ENCODE peak calls at places on chromosomes 12 and 14, in six cellular contexts. O is HCEC 1CT, S is AG04449, C is mucosa of gallbladder, P is testis, E is NCI-H69. Z is an unnamed sample.
A peak's percentile ranks its signal among the peaks of the same experiment; 100 is the strongest.

GRCh38 chr14:21049263-21049662 is 7.1 kb downstream of the RNASE7 start:
- DNase-seq in O (no peak), S (no peak), C (no peak), P (no peak), E (no peak), Z (no peak)

GRCh38 chr12:52090291-52090690 is 10.8 kb downstream of the SMIM41 start:
- DNase-seq in O (no peak), S (no peak), C (no peak), P (no peak), E (no peak), Z (no peak)

GRCh38 chr14:97994020-97994531 is 1196.9 kb downstream of the VRK1 start:
- DNase-seq in O (no peak), S (no peak), C (no peak), P (no peak), E (no peak), Z (no peak)

GRCh38 chr12:122318607-122319311 is 52.5 kb upstream of the VPS33A start:
- DNase-seq in O (peak; percentile 71), S (peak; percentile 83), C (peak; percentile 25), P (no peak), E (no peak), Z (no peak)

GRCh38 chr12:60035835-60036234 is 440.0 kb downstream of the SLC16A7 start:
- DNase-seq in O (peak; percentile 68), S (no peak), C (no peak), P (no peak), E (no peak), Z (no peak)

GRCh38 chr12:74980510-74980909 is 229.1 kb downstream of the KCNC2 start:
- DNase-seq in O (peak; percentile 32), S (no peak), C (no peak), P (no peak), E (peak; percentile 71), Z (no peak)

GRCh38 chr14:32085182-32085844 is 8.2 kb downstream of the ARHGAP5 start:
- DNase-seq in O (no peak), S (no peak), C (no peak), P (no peak), E (no peak), Z (no peak)

GRCh38 chr12:33547084-33547483 is 107.5 kb upstream of the SYT10 start:
- DNase-seq in O (no peak), S (no peak), C (peak; percentile 20), P (no peak), E (no peak), Z (no peak)

GRCh38 chr12:42568952-42569916 is 20.3 kb downstream of the PRICKLE1 start:
- DNase-seq in O (peak; percentile 56), S (peak; percentile 33), C (peak; percentile 36), P (no peak), E (peak; percentile 86), Z (no peak)

GRCh38 chr12:49059385-49060232 is 985 bp downstream of the KMT2D start:
- DNase-seq in O (no peak), S (no peak), C (no peak), P (peak; percentile 34), E (peak; percentile 68), Z (no peak)

GRCh38 chr14:69559581-69560011 is 15.1 kb downstream of the CCDC177 start:
- DNase-seq in O (no peak), S (no peak), C (no peak), P (no peak), E (peak; percentile 89), Z (peak; percentile 82)

GRCh38 chr12:116964004-116964739 is 53.4 kb downstream of the FBXW8 start:
- DNase-seq in O (no peak), S (no peak), C (no peak), P (no peak), E (peak; percentile 40), Z (no peak)

GRCh38 chr12:103241184-103241583 is 254.6 kb downstream of the C12orf42 start:
- DNase-seq in O (no peak), S (no peak), C (no peak), P (no peak), E (peak; percentile 99), Z (no peak)

GRCh38 chr14:100305446-100306255 is 593 bp downstream of the SLC25A29 start:
- DNase-seq in O (no peak), S (no peak), C (no peak), P (no peak), E (peak; percentile 74), Z (peak; percentile 42)

GRCh38 chr14:104109121-104109541 is 23.6 kb downstream of the ASPG start:
- DNase-seq in O (no peak), S (no peak), C (no peak), P (no peak), E (no peak), Z (no peak)

GRCh38 chr12:37548266-37548805 is 768.2 kb upstream of the ALG10B start:
- DNase-seq in O (no peak), S (no peak), C (no peak), P (no peak), E (no peak), Z (no peak)

GRCh38 chr12:457676-458075 is 2.1 kb upstream of the B4GALNT3 start:
- DNase-seq in O (no peak), S (no peak), C (no peak), P (no peak), E (no peak), Z (no peak)

GRCh38 chr12:54371328-54372112 is 7.2 kb upstream of the GPR84 start:
- DNase-seq in O (no peak), S (no peak), C (no peak), P (peak; percentile 50), E (peak; percentile 98), Z (no peak)

GRCh38 chr12:123269395-123269892 is 2.2 kb downstream of the CDK2AP1 start:
- DNase-seq in O (peak; percentile 31), S (no peak), C (peak; percentile 55), P (peak; percentile 93), E (peak; percentile 97), Z (peak; percentile 92)

GRCh38 chr14:49461529-49462401 is 124.4 kb downstream of the RPS29 start:
- DNase-seq in O (peak; percentile 61), S (peak; percentile 33), C (peak; percentile 65), P (peak; percentile 81), E (peak; percentile 87), Z (no peak)

GRCh38 chr12:15698377-15698867 is 90.8 kb downstream of the EPS8 start:
- DNase-seq in O (no peak), S (no peak), C (peak; percentile 37), P (peak; percentile 51), E (no peak), Z (no peak)

GRCh38 chr14:65840786-65841185 is 428.3 kb downstream of the FUT8 start:
- DNase-seq in O (no peak), S (no peak), C (no peak), P (no peak), E (peak; percentile 68), Z (no peak)

Z was measured in hypothalamus.